ENCODE peak calls at places on chromosomes 2 and 18, in ten cellular contexts. B, W, C, D, L, J, F, G, T and O are unnamed samples.
A peak's percentile ranks its signal among the peaks of the same experiment; 100 is the strongest.

GRCh38 chr18:22268641-22269128 is 99.3 kb downstream of the GATA6 start:
- DNase-seq in C (no peak), W (no peak), T (peak; percentile 30), F (no peak), G (no peak), D (no peak), B (no peak), J (no peak), L (no peak), O (no peak)

GRCh38 chr2:119338826-119339561 is 27.6 kb downstream of the C2orf76 start:
- DNase-seq in T (no peak), F (peak; percentile 25), B (no peak), G (peak; percentile 71), C (peak; percentile 81), D (no peak), J (no peak), L (no peak), W (no peak), O (peak; percentile 84)

GRCh38 chr2:181891966-181892794 is 650 bp downstream of the ITPRID2 start:
- DNase-seq in L (no peak), G (peak; percentile 77), J (peak; percentile 61), F (peak; percentile 61), T (peak; percentile 78), B (peak; percentile 68), C (peak; percentile 82), W (peak; percentile 5), D (peak; percentile 85), O (peak; percentile 60)

GRCh38 chr18:57863706-57864105 is 60.6 kb upstream of the ATP8B1 start:
- DNase-seq in F (no peak), T (no peak), D (no peak), B (no peak), W (no peak), C (no peak), G (no peak), L (no peak), J (peak; percentile 27), O (no peak)

GRCh38 chr2:675982-676646 is 1.1 kb downstream of the TMEM18 start:
- DNase-seq in W (peak; percentile 56), B (peak; percentile 88), C (peak; percentile 63), T (peak; percentile 69), J (peak; percentile 96), F (peak; percentile 37), D (no peak), L (peak; percentile 60), G (peak; percentile 57), O (no peak)

GRCh38 chr18:27860011-27860410 is 316.9 kb downstream of the CDH2 start:
- DNase-seq in G (peak; percentile 2), B (no peak), F (no peak), T (no peak), W (no peak), L (no peak), C (no peak), D (no peak), J (no peak), O (no peak)

GRCh38 chr2:167401309-167401708 is 513.0 kb downstream of the XIRP2 start:
- DNase-seq in C (no peak), G (no peak), B (no peak), L (no peak), F (no peak), T (no peak), J (no peak), D (no peak), W (no peak), O (no peak)

GRCh38 chr2:191677091-191677645 is 768 bp upstream of the NABP1 start:
- DNase-seq in G (peak; percentile 86), F (peak; percentile 73), L (peak; percentile 70), W (peak; percentile 38), C (peak; percentile 82), B (peak; percentile 93), T (peak; percentile 29), J (peak; percentile 97), D (no peak), O (no peak)

GRCh38 chr2:12076810-12077209 is 330.4 kb downstream of the LPIN1 start:
- DNase-seq in D (no peak), W (no peak), B (peak; percentile 14), J (peak; percentile 56), L (no peak), F (no peak), C (no peak), T (peak; percentile 6), G (peak; percentile 35), O (no peak)

GRCh38 chr2:10242998-10243925 is 59.4 kb upstream of the HPCAL1 start:
- DNase-seq in J (no peak), W (no peak), F (no peak), D (no peak), L (no peak), G (no peak), B (no peak), T (no peak), C (no peak), O (no peak)

GRCh38 chr2:147989809-147990403 is 30.6 kb downstream of the ORC4 start:
- DNase-seq in J (peak; percentile 63), C (peak; percentile 86), B (peak; percentile 79), W (no peak), F (peak; percentile 40), G (peak; percentile 64), D (no peak), T (peak; percentile 33), L (peak; percentile 17), O (peak; percentile 38)